ENCODE peak calls at places on chromosomes 12 and 14, in five cellular contexts. R, X, V, H and U are unnamed samples.

GRCh38 chr14:30143617-30144016 is 216.0 kb upstream of the PRKD1 start:
- DNase-seq in R (no peak), X (no peak), V (no peak), H (no peak), U (no peak)

GRCh38 chr14:95023115-95023514 is 134.2 kb downstream of the DICER1 start:
- DNase-seq in R (no peak), X (no peak), V (no peak), H (no peak), U (no peak)

GRCh38 chr14:24351517-24351916 is 11.7 kb upstream of the RIPK3 start:
- DNase-seq in R (no peak), X (no peak), V (no peak), H (no peak), U (no peak)

GRCh38 chr12:12600659-12601058 is 11.0 kb upstream of the CREBL2 start:
- DNase-seq in R (no peak), X (no peak), V (no peak), H (no peak), U (no peak)

GRCh38 chr14:94936411-94936892 is 166.5 kb upstream of the GSC start:
- DNase-seq in R (no peak), X (no peak), V (no peak), H (no peak), U (no peak)

GRCh38 chr14:70333703-70334102 is 25.8 kb downstream of the COX16 start:
- DNase-seq in R (no peak), X (no peak), V (no peak), H (no peak), U (no peak)

GRCh38 chr12:16166563-16167470 is 110.7 kb downstream of the SLC15A5 start:
- DNase-seq in R (no peak), X (no peak), V (no peak), H (no peak), U (no peak)

GRCh38 chr14:87113286-87113685 is 879.7 kb downstream of the GALC start:
- DNase-seq in R (no peak), X (no peak), V (no peak), H (no peak), U (no peak)

GRCh38 chr14:91231446-91231845 is 13.1 kb downstream of the GPR68 start:
- DNase-seq in R (no peak), X (no peak), V (no peak), H (no peak), U (no peak)

GRCh38 chr14:20610002-20610765 is 19.0 kb upstream of the RNASE12 start:
- DNase-seq in R (peak), X (peak), V (peak), H (peak), U (peak)

GRCh38 chr14:67517083-67517482 is 16.0 kb upstream of the PLEKHH1 start:
- DNase-seq in R (no peak), X (no peak), V (no peak), H (peak), U (no peak)

GRCh38 chr12:47735649-47736048 is 10.4 kb upstream of the ENDOU start:
- DNase-seq in R (no peak), X (no peak), V (no peak), H (no peak), U (no peak)

GRCh38 chr12:28543021-28543890 is 353.0 kb downstream of the CCDC91 start:
- DNase-seq in R (no peak), X (no peak), V (no peak), H (no peak), U (no peak)

GRCh38 chr14:69572634-69573135 is 2.0 kb downstream of the CCDC177 start:
- DNase-seq in R (no peak), X (no peak), V (no peak), H (no peak), U (no peak)

GRCh38 chr14:29925106-29925722 is 2.4 kb downstream of the PRKD1 start:
- DNase-seq in R (no peak), X (peak), V (no peak), H (no peak), U (no peak)

GRCh38 chr14:20624495-20625070 is 16.9 kb downstream of the OR6S1 start:
- DNase-seq in R (no peak), X (no peak), V (no peak), H (peak), U (peak)